ENCODE peak calls at places on chromosome 12, in six cellular contexts. X is nephron progenitor cell, U is left lung, T is hepatocyte, L is sigmoid colon, R is progenitor cell of endocrine pancreas. Y is an unnamed sample.

GRCh38 chr12:2270846-2271245 is 218.1 kb downstream of the CACNA1C start:
- DNase-seq in R (no peak), X (no peak), L (no peak), U (no peak), T (no peak), Y (no peak)

GRCh38 chr12:123075591-123076171 is 75.2 kb downstream of the PITPNM2 start:
- DNase-seq in X (peak), R (no peak), T (peak), L (no peak), U (peak), Y (no peak)

GRCh38 chr12:57983150-57983857 is 41.9 kb downstream of the ATP23 start:
- DNase-seq in L (no peak), X (peak), R (no peak), T (peak), U (no peak), Y (no peak)

GRCh38 chr12:115190191-115190590 is 506.2 kb upstream of the TBX3 start:
- DNase-seq in X (no peak), L (no peak), R (no peak), T (no peak), U (no peak), Y (no peak)

GRCh38 chr12:113933201-113933786 is 32.8 kb downstream of the RBM19 start:
- DNase-seq in X (peak), T (peak), U (no peak), L (no peak), R (no peak), Y (peak)

GRCh38 chr12:129887047-129887568 is 16.7 kb downstream of the TMEM132D start:
- DNase-seq in X (peak), L (no peak), T (peak), R (no peak), U (no peak), Y (no peak)

GRCh38 chr12:40689576-40689975 is 2.7 kb upstream of the CNTN1 start:
- DNase-seq in R (no peak), L (no peak), T (no peak), U (no peak), X (no peak), Y (no peak)

GRCh38 chr12:22525426-22525825 is 18.9 kb downstream of the C2CD5 start:
- DNase-seq in X (no peak), L (no peak), T (no peak), R (no peak), U (no peak), Y (no peak)

GRCh38 chr12:43969882-43970281 is 134.0 kb downstream of the TMEM117 start:
- DNase-seq in L (no peak), R (no peak), T (no peak), U (no peak), X (no peak), Y (no peak)
- TF ChIP-seq CTCF in L (no peak), R (no peak), T (no peak), U (no peak), X (no peak), Y (no peak)

GRCh38 chr12:125773033-125773432 is 707.8 kb downstream of the AACS start:
- DNase-seq in U (no peak), X (peak), R (no peak), L (peak), T (peak), Y (no peak)
- TF ChIP-seq CTCF in U (no peak), X (peak), R (peak), L (no peak), T (peak), Y (peak)

DNA sequence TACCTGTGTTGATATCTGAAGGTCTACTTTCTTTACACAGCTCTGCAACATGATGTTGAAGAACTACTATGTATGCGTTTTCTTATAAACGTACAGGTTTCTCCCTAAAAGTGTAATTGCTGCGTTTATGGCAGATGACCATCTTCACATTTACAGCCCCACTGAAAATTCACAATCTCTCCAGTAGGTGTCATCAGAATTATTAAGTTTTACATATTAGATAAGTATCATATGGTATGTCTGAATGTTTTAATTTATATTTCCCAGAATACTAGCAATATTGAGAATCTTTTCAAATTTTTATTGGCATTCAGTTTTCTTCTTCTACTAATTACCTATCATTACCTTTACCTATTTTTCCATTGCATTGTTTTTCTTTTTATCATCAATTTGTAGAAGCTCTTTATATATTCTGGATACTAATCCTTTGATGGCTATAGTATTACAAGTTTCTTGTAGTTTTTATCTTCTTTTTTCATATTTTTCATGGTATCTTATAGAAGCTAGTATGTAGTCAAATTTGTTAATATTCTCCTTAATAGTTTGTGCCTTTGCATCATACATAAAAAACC is 123.5 kb downstream of the CAPZA3 start:
- DNase-seq in L (no peak), T (peak), X (no peak), R (no peak), U (no peak), Y (no peak)
- TF ChIP-seq CTCF in L (peak), T (peak), X (peak), R (peak), U (no peak), Y (peak)

GRCh38 chr12:72281145-72281544 is 9.0 kb downstream of the TRHDE start:
- DNase-seq in R (no peak), X (no peak), T (no peak), U (no peak), L (no peak), Y (no peak)

GRCh38 chr12:72285861-72286260 is 13.7 kb downstream of the TRHDE start:
- DNase-seq in T (no peak), R (no peak), L (no peak), X (no peak), U (no peak), Y (no peak)

GRCh38 chr12:72278894-72279293 is 6.7 kb downstream of the TRHDE start:
- DNase-seq in U (no peak), X (no peak), T (no peak), L (no peak), R (no peak), Y (no peak)

GRCh38 chr12:72286526-72286925 is 14.4 kb downstream of the TRHDE start:
- DNase-seq in L (no peak), X (no peak), T (no peak), R (no peak), U (no peak), Y (no peak)

GRCh38 chr12:72282721-72283120 is 10.6 kb downstream of the TRHDE start:
- DNase-seq in T (peak), U (no peak), L (no peak), R (no peak), X (no peak), Y (no peak)
- TF ChIP-seq CTCF in T (peak), U (no peak), L (peak), R (peak), X (peak), Y (no peak)

DNA sequence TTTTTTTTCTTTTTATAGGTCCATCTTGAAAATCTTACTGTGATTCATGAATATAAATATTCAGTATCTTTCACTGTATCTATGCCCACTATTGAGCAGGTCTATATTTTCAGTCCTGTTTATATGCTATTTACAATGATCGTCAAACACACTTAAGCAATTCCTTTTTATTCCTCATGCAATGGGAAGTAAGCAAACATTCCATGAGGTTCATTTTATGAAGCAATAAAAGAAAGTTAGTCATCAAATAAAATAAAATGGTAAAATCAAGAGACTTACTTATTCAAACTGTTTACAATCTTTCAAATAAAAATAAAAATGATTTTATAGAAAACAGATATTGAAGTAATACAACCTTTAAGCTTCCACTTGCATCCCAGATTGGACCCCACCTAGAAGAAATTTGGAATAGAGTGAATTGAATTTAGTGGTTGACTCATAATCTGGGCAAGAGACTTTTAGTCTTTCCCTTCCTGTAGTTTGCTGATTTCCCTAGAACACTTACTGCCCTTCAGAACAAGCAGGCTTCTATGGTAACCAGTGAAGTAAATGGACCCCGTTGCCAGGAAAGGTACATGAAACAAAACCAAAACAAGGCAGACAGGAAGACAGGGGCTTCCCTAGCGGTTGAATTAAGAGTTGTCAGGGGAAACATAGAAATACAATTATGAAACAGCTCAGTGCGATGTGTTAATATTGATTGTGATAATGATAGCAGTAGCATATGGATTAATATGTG is 241.0 kb upstream of the ATP2B1 start:
- DNase-seq in L (no peak), X (no peak), U (no peak), T (peak), R (no peak), Y (no peak)
- TF ChIP-seq CTCF in L (no peak), X (no peak), U (no peak), T (peak), R (peak), Y (no peak)

GRCh38 chr12:66066071-66066928 is 64.2 kb downstream of the LLPH start:
- DNase-seq in X (no peak), T (no peak), U (no peak), L (no peak), R (no peak), Y (no peak)
- TF ChIP-seq CTCF in X (no peak), T (no peak), U (no peak), L (no peak), R (no peak), Y (no peak)

Y was measured in D721Med.